ENCODE peak calls at places on chromosomes 1 and 21, in four cellular contexts. One of them, this sample, is unnamed.
A peak's percentile ranks its signal among the peaks of the same experiment; 100 is the strongest.

GRCh38 chr1:242398351-242398750 is 126.1 kb downstream of the PLD5 start:
- DNase-seq in activated CD4-positive, alpha-beta T cell treated with anti-CD3 and anti-CD28 coated beads for 24 hours: no peak
- DNase-seq in H4: no peak
- DNase-seq in KBM-7: no peak
- DNase-seq in this sample: no peak

GRCh38 chr1:234885601-234886000 is 243.0 kb downstream of the TOMM20 start:
- DNase-seq in activated CD4-positive, alpha-beta T cell treated with anti-CD3 and anti-CD28 coated beads for 24 hours: no peak
- DNase-seq in H4: no peak
- DNase-seq in KBM-7: no peak
- DNase-seq in this sample: no peak

GRCh38 chr1:24015226-24016210 is 35.4 kb upstream of the SRSF10 start:
- DNase-seq in activated CD4-positive, alpha-beta T cell treated with anti-CD3 and anti-CD28 coated beads for 24 hours: no peak
- DNase-seq in H4: no peak
- DNase-seq in KBM-7: no peak
- DNase-seq in this sample: no peak

GRCh38 chr1:233543338-233544255 is 70.3 kb upstream of the KCNK1 start:
- DNase-seq in activated CD4-positive, alpha-beta T cell treated with anti-CD3 and anti-CD28 coated beads for 24 hours: no peak
- DNase-seq in H4: peak; percentile 78
- DNase-seq in KBM-7: no peak
- DNase-seq in this sample: no peak

GRCh38 chr21:46205121-46205520 is 20.9 kb upstream of the SPATC1L start:
- DNase-seq in activated CD4-positive, alpha-beta T cell treated with anti-CD3 and anti-CD28 coated beads for 24 hours: no peak
- DNase-seq in H4: no peak
- DNase-seq in KBM-7: no peak
- DNase-seq in this sample: no peak

GRCh38 chr1:147215540-147215916 is 9.6 kb downstream of the FMO5 start:
- DNase-seq in activated CD4-positive, alpha-beta T cell treated with anti-CD3 and anti-CD28 coated beads for 24 hours: no peak
- DNase-seq in H4: no peak
- DNase-seq in KBM-7: no peak
- DNase-seq in this sample: no peak

GRCh38 chr1:8412183-8412831 is 94.4 kb downstream of the SLC45A1 start:
- DNase-seq in activated CD4-positive, alpha-beta T cell treated with anti-CD3 and anti-CD28 coated beads for 24 hours: no peak
- DNase-seq in H4: peak; percentile 27
- DNase-seq in KBM-7: no peak
- DNase-seq in this sample: no peak

GRCh38 chr1:156897078-156897825 is 3.7 kb downstream of the PEAR1 start:
- DNase-seq in activated CD4-positive, alpha-beta T cell treated with anti-CD3 and anti-CD28 coated beads for 24 hours: no peak
- DNase-seq in H4: peak; percentile 34
- DNase-seq in KBM-7: no peak
- DNase-seq in this sample: no peak

GRCh38 chr1:119962296-119962968 is 66.1 kb upstream of the ADAM30 start:
- DNase-seq in activated CD4-positive, alpha-beta T cell treated with anti-CD3 and anti-CD28 coated beads for 24 hours: no peak
- DNase-seq in H4: no peak
- DNase-seq in KBM-7: no peak
- DNase-seq in this sample: no peak

GRCh38 chr1:93670141-93670540 is 11.5 kb downstream of the BCAR3 start:
- DNase-seq in activated CD4-positive, alpha-beta T cell treated with anti-CD3 and anti-CD28 coated beads for 24 hours: no peak
- DNase-seq in H4: peak; percentile 77
- DNase-seq in KBM-7: peak; percentile 7
- DNase-seq in this sample: no peak

GRCh38 chr21:43295016-43295958 is 126.5 kb downstream of the CRYAA start:
- DNase-seq in activated CD4-positive, alpha-beta T cell treated with anti-CD3 and anti-CD28 coated beads for 24 hours: no peak
- DNase-seq in H4: no peak
- DNase-seq in KBM-7: no peak
- DNase-seq in this sample: no peak

GRCh38 chr1:167011560-167012191 is 22.6 kb downstream of the MAEL start:
- DNase-seq in activated CD4-positive, alpha-beta T cell treated with anti-CD3 and anti-CD28 coated beads for 24 hours: no peak
- DNase-seq in H4: no peak
- DNase-seq in KBM-7: no peak
- DNase-seq in this sample: no peak

GRCh38 chr1:184418955-184419733 is 32.3 kb downstream of the C1orf21 start:
- DNase-seq in activated CD4-positive, alpha-beta T cell treated with anti-CD3 and anti-CD28 coated beads for 24 hours: no peak
- DNase-seq in H4: peak; percentile 43
- DNase-seq in KBM-7: peak; percentile 70
- DNase-seq in this sample: no peak

GRCh38 chr1:24438423-24438901 is 22.9 kb downstream of the NIPAL3 start:
- DNase-seq in activated CD4-positive, alpha-beta T cell treated with anti-CD3 and anti-CD28 coated beads for 24 hours: no peak
- DNase-seq in H4: no peak
- DNase-seq in KBM-7: no peak
- DNase-seq in this sample: no peak

GRCh38 chr1:179090522-179090921 is 8.7 kb downstream of the TOR3A start:
- DNase-seq in activated CD4-positive, alpha-beta T cell treated with anti-CD3 and anti-CD28 coated beads for 24 hours: no peak
- DNase-seq in H4: no peak
- DNase-seq in KBM-7: no peak
- DNase-seq in this sample: no peak

GRCh38 chr21:15966216-15966615 is 236.4 kb downstream of the USP25 start:
- DNase-seq in activated CD4-positive, alpha-beta T cell treated with anti-CD3 and anti-CD28 coated beads for 24 hours: no peak
- DNase-seq in H4: no peak
- DNase-seq in KBM-7: no peak
- DNase-seq in this sample: no peak

GRCh38 chr1:22815421-22816062 is 104.9 kb downstream of the EPHB2 start:
- DNase-seq in activated CD4-positive, alpha-beta T cell treated with anti-CD3 and anti-CD28 coated beads for 24 hours: no peak
- DNase-seq in H4: no peak
- DNase-seq in KBM-7: no peak
- DNase-seq in this sample: no peak

GRCh38 chr1:43453442-43454269 is at the start of gene HYI:
- DNase-seq in activated CD4-positive, alpha-beta T cell treated with anti-CD3 and anti-CD28 coated beads for 24 hours: peak; percentile 56
- DNase-seq in H4: peak; percentile 94
- DNase-seq in KBM-7: no peak
- DNase-seq in this sample: peak; percentile 80

GRCh38 chr1:219938706-219939105 is 10.3 kb upstream of the SLC30A10 start:
- DNase-seq in activated CD4-positive, alpha-beta T cell treated with anti-CD3 and anti-CD28 coated beads for 24 hours: no peak
- DNase-seq in H4: peak; percentile 15
- DNase-seq in KBM-7: no peak
- DNase-seq in this sample: no peak

GRCh38 chr21:27094182-27094948 is 127.5 kb upstream of the ADAMTS5 start:
- DNase-seq in activated CD4-positive, alpha-beta T cell treated with anti-CD3 and anti-CD28 coated beads for 24 hours: no peak
- DNase-seq in H4: no peak
- DNase-seq in KBM-7: no peak
- DNase-seq in this sample: no peak

GRCh38 chr1:182035097-182035770 is 26.3 kb downstream of the ZNF648 start:
- DNase-seq in activated CD4-positive, alpha-beta T cell treated with anti-CD3 and anti-CD28 coated beads for 24 hours: no peak
- DNase-seq in H4: no peak
- DNase-seq in KBM-7: peak; percentile 19
- DNase-seq in this sample: peak; percentile 24

GRCh38 chr1:59827055-59827643 is 12.4 kb downstream of the HOOK1 start:
- DNase-seq in activated CD4-positive, alpha-beta T cell treated with anti-CD3 and anti-CD28 coated beads for 24 hours: no peak
- DNase-seq in H4: no peak
- DNase-seq in KBM-7: no peak
- DNase-seq in this sample: no peak

GRCh38 chr1:199264283-199264682 is 625.4 kb downstream of the PTPRC start:
- DNase-seq in activated CD4-positive, alpha-beta T cell treated with anti-CD3 and anti-CD28 coated beads for 24 hours: no peak
- DNase-seq in H4: no peak
- DNase-seq in KBM-7: no peak
- DNase-seq in this sample: no peak

GRCh38 chr1:229669333-229669732 is 43.3 kb downstream of the URB2 start:
- DNase-seq in activated CD4-positive, alpha-beta T cell treated with anti-CD3 and anti-CD28 coated beads for 24 hours: no peak
- DNase-seq in H4: no peak
- DNase-seq in KBM-7: no peak
- DNase-seq in this sample: no peak

GRCh38 chr1:8551613-8552093 is 233.7 kb downstream of the SLC45A1 start:
- DNase-seq in activated CD4-positive, alpha-beta T cell treated with anti-CD3 and anti-CD28 coated beads for 24 hours: no peak
- DNase-seq in H4: no peak
- DNase-seq in KBM-7: no peak
- DNase-seq in this sample: no peak